ENCODE peak calls at places on chromosomes 1 and 21, in six cellular contexts. X is H1, E is suprapubic skin, Q is stomach, Z is breast epithelium, V is transverse colon. D is an unnamed sample.

GRCh38 chr1:119327436-119328155 is 41.0 kb upstream of the HAO2 start:
- DNase-seq in X (peak), E (no peak), Q (peak), Z (no peak), V (peak), D (no peak)

GRCh38 chr1:62436039-62436465 is 797 bp upstream of the USP1 start:
- DNase-seq in X (peak), E (peak), Q (peak), Z (no peak), V (peak), D (no peak)

GRCh38 chr1:232335261-232335660 is 294.7 kb downstream of the SIPA1L2 start:
- DNase-seq in X (no peak), E (no peak), Q (no peak), Z (no peak), V (no peak), D (no peak)

GRCh38 chr1:55974714-55975441 is 604.5 kb downstream of the PLPP3 start:
- DNase-seq in X (no peak), E (no peak), Q (no peak), Z (no peak), V (no peak), D (no peak)

GRCh38 chr1:11062965-11063401 is 3.2 kb upstream of the SRM start:
- DNase-seq in X (no peak), E (peak), Q (no peak), Z (no peak), V (no peak), D (peak)

GRCh38 chr1:152924191-152924590 is 15.8 kb downstream of the IVL start:
- DNase-seq in X (no peak), E (no peak), Q (no peak), Z (no peak), V (no peak), D (no peak)

GRCh38 chr1:202590119-202590518 is 120.1 kb downstream of the SYT2 start:
- DNase-seq in X (no peak), E (no peak), Q (no peak), Z (no peak), V (no peak), D (no peak)

GRCh38 chr1:200473698-200474371 is 64.0 kb upstream of the ZNF281 start:
- DNase-seq in X (no peak), E (no peak), Q (no peak), Z (no peak), V (no peak), D (no peak)

GRCh38 chr1:232954594-232955365 is 4.4 kb downstream of the NTPCR start:
- DNase-seq in X (no peak), E (no peak), Q (no peak), Z (no peak), V (no peak), D (no peak)

GRCh38 chr1:3685229-3685628 is 32.9 kb downstream of the TP73 start:
- DNase-seq in X (no peak), E (no peak), Q (no peak), Z (peak), V (no peak), D (no peak)

GRCh38 chr1:20899154-20899972 is 112.3 kb upstream of the HP1BP3 start:
- DNase-seq in X (no peak), E (no peak), Q (no peak), Z (no peak), V (no peak), D (no peak)

GRCh38 chr1:47584249-47584648 is 146.4 kb downstream of the FOXD2 start:
- DNase-seq in X (peak), E (peak), Q (peak), Z (no peak), V (no peak), D (no peak)

GRCh38 chr21:29656504-29657227 is 283.1 kb downstream of the GRIK1 start:
- DNase-seq in X (no peak), E (no peak), Q (no peak), Z (no peak), V (no peak), D (peak)

DNA sequence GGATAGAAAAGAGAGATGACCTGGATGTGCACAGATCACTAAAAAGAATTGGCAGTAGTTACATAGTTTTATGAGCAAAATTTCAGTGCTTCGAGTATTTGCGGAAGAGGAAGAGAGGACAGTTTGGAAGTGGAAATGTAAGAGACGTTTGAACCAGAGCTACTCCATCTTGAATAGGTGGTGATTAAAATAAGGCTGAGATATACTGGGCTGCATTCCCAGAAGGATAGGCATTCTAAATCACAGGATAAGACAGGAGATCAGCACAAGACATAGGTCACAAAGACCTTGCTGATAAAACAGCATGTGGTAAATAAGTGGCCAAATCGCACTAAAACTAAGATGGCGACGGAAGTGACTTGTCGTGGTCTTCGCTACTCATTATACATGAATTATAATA is 453.3 kb downstream of the COL11A1 start:
- DNase-seq in X (no peak), E (no peak), Q (no peak), Z (no peak), V (no peak), D (no peak)
- TF ChIP-seq POLR2AphosphoS5 in X (no peak), E (no peak), Q (no peak), Z (no peak), V (no peak), D (no peak)

DNA sequence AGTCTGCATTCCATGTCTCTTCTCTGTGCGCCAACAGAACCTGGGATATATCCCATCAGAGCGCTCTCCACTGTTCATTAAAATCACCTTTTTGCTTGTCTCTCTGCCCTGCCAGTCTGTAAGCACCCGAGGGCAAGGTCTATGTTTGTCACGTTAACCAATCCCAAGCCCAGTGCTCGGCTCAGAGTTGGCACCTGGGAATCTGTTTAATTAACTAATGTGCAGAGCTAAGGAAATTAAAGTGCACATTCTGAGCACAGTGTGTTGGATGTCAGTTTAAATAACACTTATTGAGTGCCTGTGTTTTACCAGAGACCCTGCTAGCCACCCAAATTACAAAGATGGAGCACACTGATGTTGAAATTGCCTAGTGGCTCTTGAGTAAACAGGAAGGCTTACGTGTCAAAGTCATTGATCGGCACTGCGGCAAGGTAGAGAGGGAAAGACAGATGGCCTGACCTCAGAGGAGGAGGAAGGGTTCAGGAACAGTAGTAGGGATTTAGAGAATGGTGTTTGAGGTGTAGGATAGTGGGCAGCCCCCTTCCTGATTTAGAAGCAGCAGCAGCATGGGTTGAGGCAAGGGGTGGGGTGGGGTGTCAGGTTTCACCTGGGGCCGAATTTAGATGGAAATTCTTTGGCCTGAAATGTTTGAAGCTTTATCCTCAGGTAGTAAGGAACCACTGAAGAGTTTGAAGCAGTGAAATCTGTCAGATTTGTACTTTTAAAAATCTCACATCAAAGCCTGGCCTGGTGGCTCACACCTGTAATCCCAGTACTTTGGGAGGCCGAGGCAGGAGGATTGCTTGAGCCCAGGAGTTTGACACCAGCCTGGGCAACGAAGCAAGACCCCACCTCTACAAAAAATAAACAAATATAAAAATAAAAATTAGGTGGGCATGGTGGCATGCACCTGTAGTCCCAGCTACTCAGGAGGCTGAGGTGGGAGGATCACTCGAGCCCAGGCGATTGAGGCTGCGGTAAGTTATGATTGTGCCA is 7.7 kb downstream of the ARMH1 start:
- DNase-seq in X (peak), E (no peak), Q (no peak), Z (no peak), V (no peak), D (peak)
- H3K4me3 ChIP-seq in X (no peak), E (no peak), Q (no peak), Z (no peak), V (no peak), D (no peak)

GRCh38 chr1:17527036-17527914 is 12.2 kb upstream of the ARHGEF10L start:
- DNase-seq in X (no peak), E (no peak), Q (no peak), Z (no peak), V (peak), D (no peak)
- TF ChIP-seq POLR2AphosphoS5 in X (no peak), E (no peak), Q (no peak), Z (no peak), V (peak), D (no peak)

GRCh38 chr1:227945891-227946623 is 1.7 kb downstream of the WNT9A start:
- DNase-seq in X (no peak), E (peak), Q (peak), Z (peak), V (peak), D (peak)
- H3K4me3 ChIP-seq in X (peak), E (peak), Q (peak), Z (peak), V (no peak), D (no peak)

GRCh38 chr1:171254859-171255258 is 6.6 kb downstream of the FMO1 start:
- DNase-seq in X (no peak), E (no peak), Q (no peak), Z (no peak), V (no peak), D (no peak)
- TF ChIP-seq POLR2AphosphoS5 in X (no peak), E (no peak), Q (no peak), Z (no peak), V (no peak), D (no peak)

GRCh38 chr1:53944469-53945182 is 873 bp downstream of the IFT25 start:
- DNase-seq in X (no peak), E (no peak), Q (no peak), Z (no peak), V (no peak), D (no peak)

GRCh38 chr1:53945433-53946251 is at the start of gene IFT25:
- DNase-seq in X (peak), E (peak), Q (peak), Z (peak), V (peak), D (peak)

GRCh38 chr1:53946252-53947171 is at the start of gene LRRC42:
- DNase-seq in X (no peak), E (peak), Q (no peak), Z (no peak), V (no peak), D (no peak)

GRCh38 chr1:53943490-53944043 is 1.9 kb downstream of the IFT25 start:
- DNase-seq in X (no peak), E (no peak), Q (no peak), Z (no peak), V (no peak), D (no peak)

DNA sequence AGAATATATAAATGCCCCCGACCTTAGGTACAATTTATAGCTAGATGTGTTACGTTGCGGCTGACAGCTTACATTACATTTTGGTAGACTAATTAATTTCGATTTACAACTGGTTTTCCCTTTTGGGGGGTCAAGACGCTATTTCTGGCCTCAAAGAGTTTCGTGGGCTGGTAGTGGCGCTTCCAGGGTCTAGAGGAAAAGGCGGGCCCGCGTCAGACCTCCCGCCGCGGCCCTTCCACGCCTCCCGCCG is 391 bp downstream of the IFT25 start:
- DNase-seq in X (no peak), E (no peak), Q (no peak), Z (no peak), V (no peak), D (no peak)
- H3K4me3 ChIP-seq in X (peak), E (peak), Q (peak), Z (peak), V (peak), D (peak)

D was measured in HL-60.